ENCODE peak calls at places on chromosomes 7 and 10, in five cellular contexts. R is colonic mucosa, V is GM06990, B is neural progenitor cell, T is vagina. A is an unnamed sample. For H3K36me3 and H3K27me3, the result is how much of the 10 kb centered on the place peaks cover.

GRCh38 chr7:29825750-29826529 is 19.6 kb downstream of the WIPF3 start:
- DNase-seq in R (no peak), V (no peak), B (no peak), T (no peak), A (no peak)

GRCh38 chr10:246431-246830 is 111.2 kb downstream of the ZMYND11 start:
- DNase-seq in R (no peak), V (no peak), B (no peak), T (no peak), A (no peak)

GRCh38 chr7:101632641-101633040 is 3.5 kb upstream of the MYL10 start:
- DNase-seq in R (no peak), V (no peak), B (no peak), T (no peak), A (no peak)

GRCh38 chr7:108347616-108348015 is 108.6 kb downstream of the NRCAM start:
- DNase-seq in R (no peak), V (no peak), B (peak), T (no peak), A (peak)

GRCh38 chr7:9201928-9202327 is 768.5 kb downstream of the NXPH1 start:
- DNase-seq in R (no peak), V (no peak), B (peak), T (no peak), A (no peak)

GRCh38 chr7:66152538-66153191 is 38.0 kb downstream of the CRCP start:
- DNase-seq in R (no peak), V (no peak), B (peak), T (no peak), A (peak)

GRCh38 chr7:120725376-120726039 is 132.4 kb downstream of the TSPAN12 start:
- DNase-seq in R (no peak), V (peak), B (peak), T (no peak), A (no peak)

GRCh38 chr10:49748006-49748405 is 14.1 kb downstream of the OGDHL start:
- DNase-seq in R (no peak), V (no peak), B (no peak), T (no peak), A (peak)

GRCh38 chr7:30910369-30911073 is 1.1 kb upstream of the AQP1 start:
- DNase-seq in R (no peak), V (no peak), B (no peak), T (no peak), A (no peak)

GRCh38 chr10:1368772-1369171 is 312.6 kb downstream of the WDR37 start:
- DNase-seq in R (peak), V (no peak), B (peak), T (peak), A (peak)

GRCh38 chr7:104230606-104231005 is 22.8 kb upstream of the ORC5 start:
- DNase-seq in R (no peak), V (no peak), B (no peak), T (no peak), A (no peak)

GRCh38 chr10:129689681-129690080 is 222.6 kb downstream of the MGMT start:
- DNase-seq in R (no peak), V (no peak), B (no peak), T (no peak), A (no peak)

GRCh38 chr7:123690550-123690949 is 34.9 kb downstream of the LMOD2 start:
- DNase-seq in R (no peak), V (no peak), B (no peak), T (no peak), A (no peak)

GRCh38 chr7:123692471-123692877 is 36.8 kb downstream of the LMOD2 start:
- DNase-seq in R (no peak), V (no peak), B (no peak), T (no peak), A (peak)

GRCh38 chr7:123689250-123689649 is 33.6 kb downstream of the LMOD2 start:
- DNase-seq in R (no peak), V (no peak), B (no peak), T (no peak), A (no peak)

GRCh38 chr7:123687161-123687560 is 31.5 kb downstream of the LMOD2 start:
- DNase-seq in R (no peak), V (no peak), B (no peak), T (no peak), A (no peak)

DNA sequence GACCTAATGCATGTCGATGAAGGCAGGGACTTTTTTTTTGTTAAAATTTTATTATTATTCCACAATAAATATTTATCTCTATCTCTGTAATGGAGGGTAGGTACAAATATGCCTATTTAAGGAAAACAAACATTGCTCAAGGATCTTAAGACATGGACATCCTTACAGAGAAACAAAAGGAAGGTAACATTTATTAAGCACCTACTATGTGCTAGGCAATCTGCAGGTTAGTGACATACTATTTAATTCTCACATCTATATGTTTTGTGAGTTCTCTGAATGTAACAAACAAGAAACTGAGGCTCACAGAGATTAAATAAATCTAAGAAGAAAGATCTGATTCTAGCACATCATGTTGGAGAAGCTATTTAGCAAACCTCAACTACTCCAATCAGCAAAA is 32.1 kb downstream of the LMOD2 start:
- DNase-seq in R (no peak), V (no peak), B (no peak), T (no peak), A (no peak)
- H3K36me3 ChIP-seq in R (under half), V (under half), B (under half), T (under half), A (under half)

DNA sequence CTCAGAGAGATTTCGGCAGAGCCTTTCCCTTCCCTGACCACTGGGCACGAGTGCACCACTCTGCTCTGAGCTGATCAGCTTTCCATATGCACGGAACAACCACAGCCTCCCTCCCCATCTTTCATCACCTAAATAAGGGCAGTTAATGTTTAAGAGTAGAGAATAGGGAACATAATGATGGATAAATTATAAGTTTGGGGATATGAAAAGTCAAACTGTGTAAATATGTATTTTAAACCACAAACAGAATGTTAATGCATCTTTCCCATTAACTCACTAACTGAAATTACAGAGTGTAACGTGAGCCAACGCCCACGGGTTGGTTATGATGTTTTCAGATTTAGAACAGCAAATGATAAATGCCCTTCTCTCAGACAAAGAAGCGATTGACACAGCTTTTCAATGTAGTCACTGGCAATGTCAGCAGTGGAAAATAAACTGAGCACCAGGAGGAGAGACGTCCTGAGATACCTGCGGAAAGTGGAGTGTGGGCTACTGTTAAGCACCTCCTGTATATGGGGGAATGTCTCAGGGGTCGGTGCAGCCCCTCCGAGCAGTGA is 658.3 kb downstream of the LRMDA start:
- DNase-seq in R (no peak), V (no peak), B (no peak), T (no peak), A (no peak)
- H3K27me3 ChIP-seq in R (under half), V (under half), B (under half), T (under half), A (under half)

GRCh38 chr10:26555719-26556368 is 117.7 kb downstream of the APBB1IP start:
- DNase-seq in R (peak), V (no peak), B (no peak), T (no peak), A (no peak)
- H3K36me3 ChIP-seq in R (under half), V (under half), B (under half), T (under half), A (under half)

GRCh38 chr10:6203331-6204062 is 765 bp downstream of the PFKFB3 start:
- DNase-seq in R (peak), V (peak), B (peak), T (no peak), A (peak)

GRCh38 chr10:6202684-6203330 is at the start of gene PFKFB3:
- DNase-seq in R (peak), V (peak), B (peak), T (peak), A (peak)

GRCh38 chr10:6200588-6201510 is 1.9 kb upstream of the PFKFB3 start:
- DNase-seq in R (peak), V (peak), B (peak), T (peak), A (peak)

GRCh38 chr10:6202098-6202683 is 541 bp upstream of the PFKFB3 start:
- DNase-seq in R (peak), V (no peak), B (peak), T (peak), A (peak)

DNA sequence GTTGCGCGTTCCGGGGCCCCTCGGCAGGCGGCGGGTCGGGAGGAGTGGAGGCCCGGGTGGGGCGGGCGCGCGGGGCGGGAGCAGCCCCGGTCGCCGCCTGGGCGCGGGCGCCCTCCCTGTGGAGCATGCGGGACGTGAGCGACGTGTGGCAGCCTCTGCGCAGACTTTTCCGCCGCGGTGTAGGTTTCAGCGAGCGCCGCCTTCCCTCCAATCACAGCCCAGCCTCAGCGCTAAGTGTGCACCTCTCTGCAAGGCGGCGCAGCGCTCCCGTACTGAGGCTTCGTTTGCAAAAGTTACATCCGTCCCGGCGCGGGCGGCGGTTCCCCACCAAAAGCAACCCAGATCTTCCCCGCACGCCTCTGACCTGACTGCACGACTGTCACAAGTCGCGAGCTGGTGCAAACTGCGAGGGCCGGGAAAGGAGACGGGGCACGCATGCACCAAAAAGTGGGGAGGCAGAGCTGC is 1.2 kb upstream of the PFKFB3 start:
- DNase-seq in R (peak), V (peak), B (peak), T (peak), A (peak)
- H3K27me3 ChIP-seq in R (under half), V (under half), B (half or more), T (under half), A (under half)

DNA sequence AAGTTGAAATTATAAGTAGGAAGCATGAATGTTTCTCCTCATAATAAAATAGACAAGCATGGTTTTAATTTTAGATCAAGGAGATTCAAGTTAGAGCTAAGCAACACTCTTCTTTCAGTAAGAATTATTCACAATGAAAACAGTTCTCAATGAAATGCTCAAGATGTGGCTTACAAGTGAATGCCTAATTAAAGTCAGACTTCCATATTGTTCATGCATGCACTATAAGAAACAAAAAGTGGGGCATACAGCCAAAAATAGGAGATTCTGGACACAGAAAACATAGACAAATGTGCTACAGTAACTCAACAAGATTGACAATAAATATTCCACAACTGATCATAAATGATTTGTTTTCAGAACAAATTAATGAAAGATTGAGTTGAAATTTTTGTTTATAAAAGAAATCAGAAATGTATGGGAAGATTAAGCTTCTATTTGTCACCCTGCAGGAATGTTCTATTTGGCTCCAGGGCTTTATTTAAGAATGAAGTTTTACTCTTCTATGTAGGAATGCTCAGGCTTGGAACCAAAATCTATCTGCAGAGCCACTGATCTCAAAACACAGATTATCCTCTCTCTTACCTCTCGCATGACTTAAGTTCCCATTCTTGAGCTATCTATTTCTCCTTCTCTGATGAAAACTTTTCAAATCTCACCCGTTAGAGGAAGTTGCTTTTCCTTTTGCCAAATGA is 89.0 kb upstream of the PIP4K2A start:
- DNase-seq in R (no peak), V (no peak), B (no peak), T (no peak), A (no peak)
- H3K36me3 ChIP-seq in R (under half), V (under half), B (under half), T (under half), A (under half)

GRCh38 chr10:19417740-19418139 is 369.1 kb downstream of the MALRD1 start:
- DNase-seq in R (no peak), V (no peak), B (no peak), T (no peak), A (no peak)
- H3K27me3 ChIP-seq in R (under half), V (under half), B (under half), T (under half), A (under half)

GRCh38 chr10:12428447-12429135 is 79.2 kb downstream of the CAMK1D start:
- DNase-seq in R (no peak), V (no peak), B (no peak), T (no peak), A (no peak)
- H3K36me3 ChIP-seq in R (under half), V (under half), B (under half), T (under half), A (under half)

A was measured in H7.